ENCODE peak calls at places on chromosomes 5 and 9, in nine cellular contexts. One of them, this sample, is unnamed.

GRCh38 chr5:168467755-168468280 is 18.5 kb upstream of the RARS1 start:
- DNase-seq in neural progenitor cell: no peak
- DNase-seq in IMR-90: no peak
- DNase-seq in tibial artery: no peak
- DNase-seq in coronary artery: no peak
- DNase-seq in thoracic aorta: no peak
- DNase-seq in psoas muscle: no peak
- DNase-seq in body of pancreas: no peak
- DNase-seq in AG04450: no peak
- DNase-seq in this sample: no peak

GRCh38 chr5:83009408-83009807 is 67.8 kb downstream of the TMEM167A start:
- DNase-seq in neural progenitor cell: no peak
- DNase-seq in IMR-90: no peak
- DNase-seq in tibial artery: no peak
- DNase-seq in coronary artery: no peak
- DNase-seq in thoracic aorta: no peak
- DNase-seq in psoas muscle: no peak
- DNase-seq in body of pancreas: no peak
- DNase-seq in AG04450: no peak
- DNase-seq in this sample: no peak

GRCh38 chr5:55530669-55531068 is 4.1 kb downstream of the PLPP1 start:
- DNase-seq in neural progenitor cell: peak
- DNase-seq in IMR-90: no peak
- DNase-seq in tibial artery: no peak
- DNase-seq in coronary artery: no peak
- DNase-seq in thoracic aorta: no peak
- DNase-seq in psoas muscle: no peak
- DNase-seq in body of pancreas: no peak
- DNase-seq in AG04450: no peak
- DNase-seq in this sample: no peak

GRCh38 chr5:172179032-172179989 is 8.7 kb downstream of the STK10 start:
- DNase-seq in neural progenitor cell: no peak
- DNase-seq in IMR-90: peak
- DNase-seq in tibial artery: no peak
- DNase-seq in coronary artery: no peak
- DNase-seq in thoracic aorta: no peak
- DNase-seq in psoas muscle: no peak
- DNase-seq in body of pancreas: peak
- DNase-seq in AG04450: no peak
- DNase-seq in this sample: peak

GRCh38 chr9:120382453-120382852 is 197.5 kb downstream of the CDK5RAP2 start:
- DNase-seq in neural progenitor cell: no peak
- DNase-seq in IMR-90: no peak
- DNase-seq in tibial artery: peak
- DNase-seq in coronary artery: no peak
- DNase-seq in thoracic aorta: no peak
- DNase-seq in psoas muscle: no peak
- DNase-seq in body of pancreas: no peak
- DNase-seq in AG04450: no peak
- DNase-seq in this sample: no peak

GRCh38 chr5:40240111-40240510 is 439.6 kb upstream of the PTGER4 start:
- DNase-seq in neural progenitor cell: no peak
- DNase-seq in IMR-90: peak
- DNase-seq in tibial artery: no peak
- DNase-seq in coronary artery: no peak
- DNase-seq in thoracic aorta: no peak
- DNase-seq in psoas muscle: no peak
- DNase-seq in body of pancreas: no peak
- DNase-seq in AG04450: no peak
- DNase-seq in this sample: peak

GRCh38 chr5:175872287-175873089 is 1.1 kb downstream of the CPLX2 start:
- DNase-seq in neural progenitor cell: peak
- DNase-seq in IMR-90: no peak
- DNase-seq in tibial artery: no peak
- DNase-seq in coronary artery: no peak
- DNase-seq in thoracic aorta: no peak
- DNase-seq in psoas muscle: no peak
- DNase-seq in body of pancreas: peak
- DNase-seq in AG04450: no peak
- DNase-seq in this sample: no peak

GRCh38 chr9:116421006-116421538 is 266.0 kb upstream of the TRIM32 start:
- DNase-seq in neural progenitor cell: no peak
- DNase-seq in IMR-90: peak
- DNase-seq in tibial artery: no peak
- DNase-seq in coronary artery: no peak
- DNase-seq in thoracic aorta: no peak
- DNase-seq in psoas muscle: no peak
- DNase-seq in body of pancreas: no peak
- DNase-seq in AG04450: no peak
- DNase-seq in this sample: peak

GRCh38 chr9:72205513-72205912 is 56.3 kb downstream of the GDA start:
- DNase-seq in neural progenitor cell: no peak
- DNase-seq in IMR-90: no peak
- DNase-seq in tibial artery: no peak
- DNase-seq in coronary artery: no peak
- DNase-seq in thoracic aorta: no peak
- DNase-seq in psoas muscle: no peak
- DNase-seq in body of pancreas: peak
- DNase-seq in AG04450: no peak
- DNase-seq in this sample: no peak

GRCh38 chr5:143559586-143559985 is 156.1 kb upstream of the NR3C1 start:
- DNase-seq in neural progenitor cell: no peak
- DNase-seq in IMR-90: no peak
- DNase-seq in tibial artery: no peak
- DNase-seq in coronary artery: no peak
- DNase-seq in thoracic aorta: no peak
- DNase-seq in psoas muscle: no peak
- DNase-seq in body of pancreas: no peak
- DNase-seq in AG04450: no peak
- DNase-seq in this sample: no peak

GRCh38 chr5:143562935-143563334 is 159.4 kb upstream of the NR3C1 start:
- DNase-seq in neural progenitor cell: no peak
- DNase-seq in IMR-90: peak
- DNase-seq in tibial artery: peak
- DNase-seq in coronary artery: peak
- DNase-seq in thoracic aorta: peak
- DNase-seq in psoas muscle: no peak
- DNase-seq in body of pancreas: peak
- DNase-seq in AG04450: no peak
- DNase-seq in this sample: peak

GRCh38 chr5:143564417-143564816 is 160.9 kb upstream of the NR3C1 start:
- DNase-seq in neural progenitor cell: no peak
- DNase-seq in IMR-90: no peak
- DNase-seq in tibial artery: no peak
- DNase-seq in coronary artery: no peak
- DNase-seq in thoracic aorta: no peak
- DNase-seq in psoas muscle: no peak
- DNase-seq in body of pancreas: no peak
- DNase-seq in AG04450: no peak
- DNase-seq in this sample: no peak

GRCh38 chr5:143560378-143560777 is 156.9 kb upstream of the NR3C1 start:
- DNase-seq in neural progenitor cell: no peak
- DNase-seq in IMR-90: no peak
- DNase-seq in tibial artery: no peak
- DNase-seq in coronary artery: no peak
- DNase-seq in thoracic aorta: no peak
- DNase-seq in psoas muscle: no peak
- DNase-seq in body of pancreas: no peak
- DNase-seq in AG04450: no peak
- DNase-seq in this sample: no peak

DNA sequence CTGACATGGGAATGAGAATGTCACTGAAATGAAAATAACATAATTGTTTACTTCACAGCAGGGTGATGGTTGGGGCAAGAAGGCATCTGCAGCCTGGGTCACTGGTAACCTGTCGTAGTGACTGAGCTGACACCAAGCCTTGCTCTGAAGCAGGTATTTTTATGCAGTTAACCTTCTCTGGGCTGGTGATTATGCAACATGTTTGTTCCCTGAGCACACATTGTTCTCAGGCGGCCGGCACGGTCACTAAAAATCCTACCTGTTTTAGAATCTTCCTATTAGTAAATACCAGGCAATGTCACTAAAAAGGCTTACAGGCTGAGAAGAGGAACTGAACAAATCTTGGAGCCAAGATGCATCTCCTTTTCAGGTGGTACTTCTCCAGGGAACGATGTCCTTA is 157.8 kb upstream of the NR3C1 start:
- DNase-seq in neural progenitor cell: no peak
- DNase-seq in IMR-90: no peak
- DNase-seq in tibial artery: no peak
- DNase-seq in coronary artery: no peak
- DNase-seq in thoracic aorta: no peak
- DNase-seq in psoas muscle: no peak
- DNase-seq in body of pancreas: peak
- DNase-seq in AG04450: no peak
- DNase-seq in this sample: no peak
- TF ChIP-seq CTCF in neural progenitor cell: no peak
- TF ChIP-seq CTCF in IMR-90: no peak
- TF ChIP-seq CTCF in tibial artery: no peak
- TF ChIP-seq CTCF in coronary artery: no peak
- TF ChIP-seq CTCF in thoracic aorta: no peak
- TF ChIP-seq CTCF in psoas muscle: no peak
- TF ChIP-seq CTCF in body of pancreas: no peak
- TF ChIP-seq CTCF in AG04450: no peak
- TF ChIP-seq CTCF in this sample: no peak

GRCh38 chr9:22813520-22813919 is 366.9 kb downstream of the DMRTA1 start:
- DNase-seq in neural progenitor cell: peak
- DNase-seq in IMR-90: peak
- DNase-seq in tibial artery: no peak
- DNase-seq in coronary artery: no peak
- DNase-seq in thoracic aorta: no peak
- DNase-seq in psoas muscle: no peak
- DNase-seq in body of pancreas: no peak
- DNase-seq in AG04450: no peak
- DNase-seq in this sample: peak
- H3K4me3 ChIP-seq in neural progenitor cell: no peak
- H3K4me3 ChIP-seq in IMR-90: no peak
- H3K4me3 ChIP-seq in tibial artery: no peak
- H3K4me3 ChIP-seq in coronary artery: no peak
- H3K4me3 ChIP-seq in thoracic aorta: no peak
- H3K4me3 ChIP-seq in psoas muscle: no peak
- H3K4me3 ChIP-seq in body of pancreas: no peak
- H3K4me3 ChIP-seq in AG04450: no peak
- H3K4me3 ChIP-seq in this sample: no peak

GRCh38 chr9:18114559-18114958 is 359.4 kb upstream of the ADAMTSL1 start:
- DNase-seq in neural progenitor cell: no peak
- DNase-seq in IMR-90: no peak
- DNase-seq in tibial artery: no peak
- DNase-seq in coronary artery: no peak
- DNase-seq in thoracic aorta: no peak
- DNase-seq in psoas muscle: no peak
- DNase-seq in body of pancreas: no peak
- DNase-seq in AG04450: no peak
- DNase-seq in this sample: no peak
- TF ChIP-seq CTCF in neural progenitor cell: no peak
- TF ChIP-seq CTCF in IMR-90: no peak
- TF ChIP-seq CTCF in tibial artery: no peak
- TF ChIP-seq CTCF in coronary artery: no peak
- TF ChIP-seq CTCF in thoracic aorta: no peak
- TF ChIP-seq CTCF in psoas muscle: no peak
- TF ChIP-seq CTCF in body of pancreas: no peak
- TF ChIP-seq CTCF in AG04450: no peak
- TF ChIP-seq CTCF in this sample: no peak

GRCh38 chr9:108103294-108103693 is 613.7 kb upstream of the KLF4 start:
- DNase-seq in neural progenitor cell: no peak
- DNase-seq in IMR-90: peak
- DNase-seq in tibial artery: no peak
- DNase-seq in coronary artery: no peak
- DNase-seq in thoracic aorta: no peak
- DNase-seq in psoas muscle: no peak
- DNase-seq in body of pancreas: no peak
- DNase-seq in AG04450: no peak
- DNase-seq in this sample: peak

GRCh38 chr9:108101410-108101809 is 611.8 kb upstream of the KLF4 start:
- DNase-seq in neural progenitor cell: no peak
- DNase-seq in IMR-90: no peak
- DNase-seq in tibial artery: no peak
- DNase-seq in coronary artery: no peak
- DNase-seq in thoracic aorta: no peak
- DNase-seq in psoas muscle: no peak
- DNase-seq in body of pancreas: no peak
- DNase-seq in AG04450: no peak
- DNase-seq in this sample: no peak

GRCh38 chr9:108100571-108100970 is 611.0 kb upstream of the KLF4 start:
- DNase-seq in neural progenitor cell: no peak
- DNase-seq in IMR-90: no peak
- DNase-seq in tibial artery: no peak
- DNase-seq in coronary artery: no peak
- DNase-seq in thoracic aorta: no peak
- DNase-seq in psoas muscle: no peak
- DNase-seq in body of pancreas: no peak
- DNase-seq in AG04450: no peak
- DNase-seq in this sample: no peak

GRCh38 chr9:108095496-108095895 is 605.9 kb upstream of the KLF4 start:
- DNase-seq in neural progenitor cell: no peak
- DNase-seq in IMR-90: no peak
- DNase-seq in tibial artery: no peak
- DNase-seq in coronary artery: no peak
- DNase-seq in thoracic aorta: no peak
- DNase-seq in psoas muscle: no peak
- DNase-seq in body of pancreas: no peak
- DNase-seq in AG04450: no peak
- DNase-seq in this sample: no peak

DNA sequence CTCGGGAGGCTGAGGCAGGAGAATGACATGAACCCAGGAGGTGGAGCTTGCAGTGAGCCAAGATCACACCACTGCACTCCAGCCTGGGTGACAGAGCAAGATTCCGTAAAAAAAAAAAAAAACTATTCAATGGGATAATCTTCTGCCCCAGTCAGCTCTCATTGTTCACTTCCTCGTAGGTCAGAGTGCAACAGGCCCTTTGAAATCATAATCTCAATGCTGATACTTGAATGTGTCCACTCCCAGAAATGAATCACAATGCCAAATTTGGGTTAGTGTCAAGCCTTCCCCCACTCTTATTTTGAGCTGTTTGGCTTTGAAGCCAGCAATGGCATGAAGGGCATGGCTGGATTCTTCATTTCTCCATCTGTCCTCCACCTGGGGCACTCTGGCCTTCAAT is 610.3 kb upstream of the KLF4 start:
- DNase-seq in neural progenitor cell: no peak
- DNase-seq in IMR-90: no peak
- DNase-seq in tibial artery: no peak
- DNase-seq in coronary artery: no peak
- DNase-seq in thoracic aorta: no peak
- DNase-seq in psoas muscle: no peak
- DNase-seq in body of pancreas: no peak
- DNase-seq in AG04450: no peak
- DNase-seq in this sample: peak
- H3K4me3 ChIP-seq in neural progenitor cell: no peak
- H3K4me3 ChIP-seq in IMR-90: no peak
- H3K4me3 ChIP-seq in tibial artery: no peak
- H3K4me3 ChIP-seq in coronary artery: no peak
- H3K4me3 ChIP-seq in thoracic aorta: no peak
- H3K4me3 ChIP-seq in psoas muscle: no peak
- H3K4me3 ChIP-seq in body of pancreas: no peak
- H3K4me3 ChIP-seq in AG04450: no peak
- H3K4me3 ChIP-seq in this sample: no peak